ENCODE peak calls at places on chromosomes 11 and 22, in four cellular contexts. T is HepG2, X is GM12878, Z is K562. I is an unnamed sample.

GRCh38 chr22:43172191-43172590 is 14.7 kb downstream of the TTLL12 start:
- DNase-seq in X (no peak), T (no peak), Z (no peak), I (no peak)

GRCh38 chr11:7272373-7272772 is 20.7 kb downstream of the SYT9 start:
- DNase-seq in X (no peak), Z (no peak), T (no peak), I (no peak)

GRCh38 chr22:17576475-17576874 is 13.2 kb downstream of the SLC25A18 start:
- DNase-seq in T (no peak), X (no peak), Z (peak), I (no peak)

GRCh38 chr11:57978686-57979531 is 44.8 kb upstream of the OR9Q1 start:
- DNase-seq in X (no peak), Z (no peak), T (peak), I (no peak)

GRCh38 chr11:57308426-57309060 is 16.2 kb downstream of the TNKS1BP1 start:
- DNase-seq in T (no peak), X (no peak), Z (no peak), I (no peak)

GRCh38 chr11:129252621-129253020 is 60.5 kb upstream of the ARHGAP32 start:
- DNase-seq in X (no peak), Z (no peak), T (no peak), I (no peak)

GRCh38 chr22:16958475-16958874 is 49.5 kb downstream of the GAB4 start:
- DNase-seq in T (no peak), X (no peak), Z (peak), I (no peak)

GRCh38 chr11:82732348-82732733 is 1.3 kb downstream of the FAM181B start:
- DNase-seq in X (no peak), T (no peak), Z (no peak), I (no peak)

GRCh38 chr11:124961972-124962609 is 8.1 kb downstream of the CCDC15 start:
- DNase-seq in Z (peak), T (peak), X (peak), I (peak)

GRCh38 chr11:120775986-120776682 is 247.8 kb upstream of the TBCEL start:
- DNase-seq in Z (no peak), T (no peak), X (no peak), I (no peak)

GRCh38 chr11:10005955-10006525 is 288.0 kb downstream of the SBF2 start:
- DNase-seq in X (no peak), Z (no peak), T (no peak), I (no peak)

GRCh38 chr11:67307545-67308001 is 4.2 kb downstream of the SSH3 start:
- DNase-seq in T (no peak), X (no peak), Z (no peak), I (no peak)

GRCh38 chr11:61072316-61073109 is 29.8 kb upstream of the CD5 start:
- DNase-seq in T (no peak), Z (no peak), X (no peak), I (no peak)
- TF ChIP-seq MXI1 in T (no peak), Z (no peak), X (no peak), I (no peak)

DNA sequence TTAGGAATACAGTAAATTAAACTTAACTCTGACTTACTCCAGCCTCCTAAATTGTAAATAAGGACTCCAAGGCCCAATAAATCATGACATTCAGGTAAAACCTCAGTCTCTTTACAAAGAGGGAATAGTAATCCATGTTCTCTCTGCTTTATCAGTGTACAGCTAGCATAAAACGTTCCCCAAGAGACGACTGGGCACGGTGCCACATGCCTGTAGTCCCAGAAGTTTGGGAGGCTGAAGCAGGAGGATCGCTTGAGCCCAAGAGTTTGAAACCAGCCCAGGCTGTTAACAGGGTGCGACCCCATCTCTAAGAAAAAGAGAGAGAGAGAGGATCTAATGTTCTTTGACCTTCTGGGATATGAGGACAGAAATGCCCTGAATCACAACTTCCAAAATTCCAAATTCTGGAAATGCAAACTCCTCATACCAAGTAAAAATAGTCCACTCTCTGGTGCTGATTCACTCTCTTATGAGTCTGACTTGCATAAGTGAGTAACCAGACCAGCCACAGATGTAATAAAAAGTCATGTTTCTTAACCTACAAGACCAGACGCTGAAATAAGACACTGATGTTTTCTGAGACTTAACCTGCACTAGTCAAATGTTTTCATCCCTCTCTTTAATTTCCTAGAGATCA is 25.5 kb downstream of the NNMT start:
- DNase-seq in X (no peak), T (no peak), Z (no peak), I (no peak)
- TF ChIP-seq REST in X (no peak), T (no peak), Z (no peak), I (peak)

GRCh38 chr22:27580311-27580897 is 221.2 kb downstream of the MN1 start:
- DNase-seq in Z (no peak), T (no peak), X (no peak), I (no peak)

GRCh38 chr22:27581241-27581640 is 220.3 kb downstream of the MN1 start:
- DNase-seq in X (no peak), Z (no peak), T (no peak), I (no peak)

GRCh38 chr22:27578937-27579617 is 222.5 kb downstream of the MN1 start:
- DNase-seq in X (no peak), T (no peak), Z (no peak), I (no peak)

GRCh38 chr22:27583930-27584329 is 217.6 kb downstream of the MN1 start:
- DNase-seq in X (no peak), Z (no peak), T (no peak), I (no peak)

DNA sequence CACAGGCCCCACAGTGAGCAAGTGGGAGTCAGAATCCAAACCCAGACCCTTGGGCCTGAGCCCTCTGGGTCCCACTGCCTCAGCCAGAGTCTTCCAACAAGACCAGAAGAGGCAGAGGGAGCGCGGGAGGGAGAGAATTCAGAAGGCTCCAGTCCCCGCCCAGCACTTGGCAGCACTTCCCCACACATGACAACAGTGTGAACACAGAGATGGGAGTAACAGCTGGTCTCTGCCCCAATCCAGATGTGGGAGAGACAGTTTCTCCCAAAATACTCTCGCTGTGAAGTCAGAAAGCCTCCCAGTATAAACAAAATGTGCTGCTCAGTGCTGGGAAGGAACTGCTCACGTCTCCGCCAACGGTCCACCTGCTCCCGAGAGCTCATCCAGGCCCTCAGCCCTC is 219.9 kb downstream of the MN1 start:
- DNase-seq in T (no peak), X (no peak), Z (no peak), I (no peak)
- TF ChIP-seq MXI1 in T (no peak), X (no peak), Z (no peak), I (no peak)

GRCh38 chr11:76782526-76783293 is 446 bp upstream of the TSKU start:
- DNase-seq in T (peak), Z (peak), X (no peak), I (peak)

GRCh38 chr11:76785513-76785912 is 2.4 kb downstream of the TSKU start:
- DNase-seq in Z (no peak), X (no peak), T (no peak), I (no peak)

GRCh38 chr11:76781861-76782500 is 1.2 kb upstream of the TSKU start:
- DNase-seq in X (no peak), Z (no peak), T (peak), I (no peak)

GRCh38 chr11:76783901-76784813 is 1.0 kb downstream of the TSKU start:
- DNase-seq in X (no peak), Z (peak), T (peak), I (peak)

GRCh38 chr11:76783294-76783900 is at the start of gene TSKU:
- DNase-seq in Z (no peak), X (no peak), T (no peak), I (no peak)
- TF ChIP-seq REST in Z (no peak), X (no peak), T (no peak), I (no peak)

GRCh38 chr22:23380230-23380573 is 199.9 kb downstream of the IGLL1 start:
- DNase-seq in X (no peak), Z (no peak), T (no peak), I (no peak)
- TF ChIP-seq MXI1 in X (no peak), Z (no peak), T (no peak), I (no peak)

GRCh38 chr11:116790167-116791001 is 1.3 kb downstream of the APOA5 start:
- DNase-seq in T (no peak), Z (no peak), X (no peak), I (no peak)

GRCh38 chr11:116792869-116793475 is 1.3 kb upstream of the APOA5 start:
- DNase-seq in Z (no peak), T (no peak), X (no peak), I (no peak)

GRCh38 chr11:116791813-116792143 is at the start of gene APOA5:
- DNase-seq in T (no peak), Z (no peak), X (no peak), I (no peak)

GRCh38 chr11:116792144-116792868 is 627 bp upstream of the APOA5 start:
- DNase-seq in T (peak), X (no peak), Z (no peak), I (no peak)

DNA sequence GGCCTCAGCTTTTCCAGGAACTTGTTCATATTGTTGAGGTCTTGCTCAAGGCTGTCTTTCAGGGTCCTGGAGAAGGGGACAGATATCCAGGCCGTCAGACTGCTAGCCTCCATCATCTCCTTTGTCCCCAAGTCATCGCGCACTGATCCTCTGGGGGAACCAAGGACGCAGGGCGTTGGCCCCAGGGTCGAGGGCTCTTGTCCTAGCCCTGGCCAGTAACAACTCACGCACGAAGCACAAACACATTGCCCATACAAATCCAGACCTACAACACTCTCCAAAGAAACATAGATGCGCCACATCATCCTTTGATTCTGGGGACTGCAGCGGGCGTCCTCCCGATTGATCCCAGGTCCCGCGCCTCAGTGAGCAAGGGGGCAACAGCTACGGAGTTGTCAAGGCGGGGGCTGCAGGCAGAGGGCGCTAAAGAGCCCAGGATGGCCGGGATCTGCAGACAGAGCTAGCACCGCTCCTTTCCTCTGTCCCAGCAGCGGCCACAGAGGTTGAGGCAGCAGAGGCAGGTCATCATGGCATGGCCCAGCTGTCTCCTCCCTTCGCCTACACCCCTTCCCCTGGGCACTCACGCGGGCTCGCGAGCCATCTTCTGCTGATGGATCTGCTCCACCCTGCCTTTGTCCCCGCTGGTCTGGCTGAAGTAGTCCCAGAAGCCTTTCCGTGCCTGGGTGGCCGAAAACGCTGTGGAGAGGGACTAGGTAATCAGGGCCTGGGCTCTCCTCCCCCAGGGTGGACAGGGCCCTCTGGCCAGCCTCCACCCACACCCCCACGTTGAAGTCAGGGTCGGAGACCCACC is 472 bp downstream of the APOA5 start:
- DNase-seq in T (peak), X (no peak), Z (peak), I (peak)
- TF ChIP-seq REST in T (no peak), X (no peak), Z (no peak), I (no peak)

GRCh38 chr11:96341237-96342130 is 1.5 kb downstream of the MAML2 start:
- DNase-seq in T (peak), Z (peak), X (no peak), I (peak)

GRCh38 chr11:96337541-96338530 is 5.2 kb downstream of the MAML2 start:
- DNase-seq in X (no peak), Z (peak), T (no peak), I (no peak)

GRCh38 chr11:96338910-96339703 is 3.9 kb downstream of the MAML2 start:
- DNase-seq in Z (peak), T (peak), X (peak), I (no peak)

GRCh38 chr11:96340555-96340885 is 2.5 kb downstream of the MAML2 start:
- DNase-seq in T (no peak), X (no peak), Z (no peak), I (no peak)

DNA sequence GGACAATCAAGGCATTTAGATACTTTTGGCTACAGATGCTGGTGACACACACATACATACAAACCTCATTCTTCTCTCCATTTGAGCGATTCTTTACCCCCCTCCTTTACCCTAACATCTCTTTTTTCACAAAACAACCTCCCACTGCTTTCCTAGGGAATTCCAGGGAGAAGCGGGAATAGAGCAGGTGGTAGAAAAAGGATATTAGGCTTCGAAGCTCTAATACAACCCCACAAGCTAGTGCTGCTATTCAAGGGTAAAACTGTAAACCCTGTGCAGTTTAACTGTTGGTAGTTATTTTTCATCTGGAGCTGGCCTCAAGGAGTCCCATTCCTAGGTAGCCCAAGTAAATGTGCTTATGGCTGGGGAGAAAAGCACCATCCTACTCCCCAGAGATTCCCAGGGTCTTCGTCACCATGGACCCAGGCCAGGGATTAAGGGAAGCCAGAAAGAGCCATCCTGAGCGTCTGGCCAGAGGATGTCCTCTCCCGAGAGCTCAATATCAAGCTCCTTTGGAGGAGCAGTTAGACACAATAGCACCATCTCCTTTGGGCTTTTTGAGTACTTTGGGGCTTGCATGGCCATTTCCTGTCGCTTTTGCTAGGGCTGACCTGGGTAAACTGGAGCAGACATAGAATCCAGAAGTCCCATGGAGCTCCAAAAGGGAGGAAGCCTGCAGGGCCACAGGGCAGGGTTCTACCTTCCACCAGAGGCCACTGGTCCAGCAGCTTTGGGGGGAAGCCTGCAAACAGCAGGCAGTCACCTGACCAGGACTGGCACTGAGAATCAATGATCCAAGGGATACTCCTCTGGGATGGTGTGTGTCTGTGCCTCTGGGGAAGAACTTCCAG is 3.1 kb downstream of the MAML2 start:
- DNase-seq in Z (no peak), T (no peak), X (no peak), I (no peak)
- TF ChIP-seq MXI1 in Z (no peak), T (no peak), X (no peak), I (no peak)

DNA sequence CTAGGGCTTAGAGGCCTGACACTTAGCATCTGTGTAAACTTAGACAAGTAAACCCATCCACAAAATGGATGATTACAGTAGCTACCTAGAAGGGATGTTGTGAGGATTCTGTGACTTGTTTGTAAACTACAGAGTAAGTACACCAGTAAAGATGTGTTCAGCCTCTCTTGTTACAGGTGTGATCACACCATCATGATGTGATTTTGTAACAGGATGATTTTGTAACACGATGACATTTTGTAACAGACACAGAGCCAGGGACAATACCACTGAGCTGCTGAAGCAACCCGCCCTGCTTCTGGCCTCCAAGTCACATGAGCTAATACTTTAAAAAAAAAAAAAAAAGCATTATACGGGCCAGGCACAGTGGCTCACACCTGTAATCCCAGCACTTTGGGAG is 17.0 kb downstream of the FADD start:
- DNase-seq in X (no peak), T (no peak), Z (no peak), I (no peak)
- TF ChIP-seq REST in X (no peak), T (no peak), Z (no peak), I (no peak)

DNA sequence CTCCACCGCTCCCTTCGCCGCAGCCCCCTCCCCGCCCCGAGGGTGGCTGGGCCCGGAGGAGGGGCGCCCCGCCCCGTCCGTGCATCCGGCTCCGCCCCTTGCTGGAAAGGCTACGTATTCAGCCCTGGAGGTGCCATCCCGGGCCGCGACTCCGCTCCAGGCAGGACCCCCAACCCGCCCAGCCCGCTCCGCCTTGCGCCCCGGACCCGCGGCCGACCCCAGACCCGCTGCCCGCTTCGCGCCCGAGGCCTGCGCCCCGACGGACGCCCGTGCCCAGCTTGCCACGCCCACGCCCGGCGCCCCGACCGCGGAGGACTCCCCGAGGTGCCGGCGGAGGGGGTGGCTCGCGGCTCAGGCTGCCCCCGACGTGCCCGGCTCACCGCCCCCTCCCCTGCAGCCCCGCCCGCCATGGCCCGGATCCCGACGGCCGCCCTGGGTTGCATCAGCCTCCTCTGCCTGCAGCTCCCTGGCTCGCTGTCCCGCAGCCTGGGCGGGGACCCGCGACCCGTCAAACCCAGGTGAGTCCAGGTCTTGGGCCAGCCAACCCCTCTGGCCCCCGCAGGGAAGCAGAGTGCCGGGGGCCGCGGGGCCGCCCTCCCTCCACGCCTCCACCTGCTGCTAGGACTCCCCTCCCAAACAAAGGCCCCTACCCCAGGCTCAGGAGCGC is at the start of gene ADM2:
- DNase-seq in Z (peak), T (peak), X (no peak), I (peak)
- TF ChIP-seq MXI1 in Z (no peak), T (no peak), X (no peak), I (no peak)